ENCODE peak calls at places on chromosomes 13 and 19, in four cellular contexts. One of them, this sample, is unnamed.

GRCh38 chr13:43908156-43909126 is 28.7 kb downstream of the LACC1 start:
- DNase-seq in heart left ventricle: no peak
- DNase-seq in mucosa of descending colon: no peak
- DNase-seq in heart right ventricle: no peak
- DNase-seq in this sample: no peak

GRCh38 chr19:54173951-54174817 is 1.2 kb upstream of the TMC4 start:
- DNase-seq in heart left ventricle: no peak
- DNase-seq in mucosa of descending colon: peak
- DNase-seq in heart right ventricle: no peak
- DNase-seq in this sample: no peak

GRCh38 chr13:21573920-21574712 is 29.9 kb downstream of the MICU2 start:
- DNase-seq in heart left ventricle: no peak
- DNase-seq in heart right ventricle: no peak
- DNase-seq in mucosa of descending colon: no peak
- DNase-seq in this sample: no peak

GRCh38 chr19:15519433-15519976 is 11.2 kb downstream of the CYP4F22 start:
- DNase-seq in mucosa of descending colon: no peak
- DNase-seq in heart left ventricle: no peak
- DNase-seq in heart right ventricle: no peak
- DNase-seq in this sample: no peak

GRCh38 chr13:97352815-97353214 is 81.2 kb upstream of the RAP2A start:
- DNase-seq in heart left ventricle: no peak
- DNase-seq in heart right ventricle: no peak
- DNase-seq in mucosa of descending colon: no peak
- DNase-seq in this sample: no peak

GRCh38 chr19:6092329-6093286 is 17.7 kb downstream of the RFX2 start:
- DNase-seq in heart right ventricle: peak
- DNase-seq in heart left ventricle: peak
- DNase-seq in mucosa of descending colon: peak
- DNase-seq in this sample: peak

GRCh38 chr19:46716672-46717033 is 261 bp downstream of the PRKD2 start:
- DNase-seq in heart left ventricle: peak
- DNase-seq in heart right ventricle: no peak
- DNase-seq in mucosa of descending colon: no peak
- DNase-seq in this sample: no peak

GRCh38 chr13:23069571-23069970 is 111.2 kb upstream of the SGCG start:
- DNase-seq in heart left ventricle: no peak
- DNase-seq in heart right ventricle: no peak
- DNase-seq in mucosa of descending colon: no peak
- DNase-seq in this sample: no peak

GRCh38 chr13:43304945-43305344 is 281.6 kb downstream of the DNAJC15 start:
- DNase-seq in heart right ventricle: no peak
- DNase-seq in heart left ventricle: no peak
- DNase-seq in mucosa of descending colon: no peak
- DNase-seq in this sample: no peak

GRCh38 chr13:102839462-102839861 is 6.4 kb upstream of the ERCC5 start:
- DNase-seq in mucosa of descending colon: no peak
- DNase-seq in heart right ventricle: no peak
- DNase-seq in heart left ventricle: no peak
- DNase-seq in this sample: no peak

GRCh38 chr13:98937911-98938381 is 39.9 kb downstream of the DOCK9 start:
- DNase-seq in mucosa of descending colon: no peak
- DNase-seq in heart left ventricle: no peak
- DNase-seq in heart right ventricle: no peak
- DNase-seq in this sample: no peak

GRCh38 chr19:19259741-19260140 is 13.4 kb downstream of the TM6SF2 start:
- DNase-seq in heart right ventricle: no peak
- DNase-seq in heart left ventricle: no peak
- DNase-seq in mucosa of descending colon: no peak
- DNase-seq in this sample: no peak

GRCh38 chr13:34849406-34849805 is 92.7 kb upstream of the NBEA start:
- DNase-seq in heart right ventricle: no peak
- DNase-seq in mucosa of descending colon: no peak
- DNase-seq in heart left ventricle: no peak
- DNase-seq in this sample: no peak

GRCh38 chr13:96003304-96003703 is 49.9 kb downstream of the UGGT2 start:
- DNase-seq in mucosa of descending colon: no peak
- DNase-seq in heart right ventricle: no peak
- DNase-seq in heart left ventricle: no peak
- DNase-seq in this sample: no peak

GRCh38 chr19:41981724-41982123 is 12.3 kb downstream of the ATP1A3 start:
- DNase-seq in heart right ventricle: no peak
- DNase-seq in heart left ventricle: no peak
- DNase-seq in mucosa of descending colon: no peak
- DNase-seq in this sample: no peak

GRCh38 chr19:35569281-35569781 is 5.9 kb upstream of the ATP4A start:
- DNase-seq in mucosa of descending colon: no peak
- DNase-seq in heart right ventricle: no peak
- DNase-seq in heart left ventricle: no peak
- DNase-seq in this sample: peak

GRCh38 chr19:12938536-12939291 is at the start of gene CALR:
- DNase-seq in mucosa of descending colon: no peak
- DNase-seq in heart left ventricle: no peak
- DNase-seq in heart right ventricle: no peak
- DNase-seq in this sample: no peak

GRCh38 chr19:39197808-39198207 is 1.0 kb downstream of the NCCRP1 start:
- DNase-seq in heart right ventricle: no peak
- DNase-seq in heart left ventricle: no peak
- DNase-seq in mucosa of descending colon: no peak
- DNase-seq in this sample: peak

GRCh38 chr13:26323127-26323526 is 69.2 kb downstream of the CDK8 start:
- DNase-seq in mucosa of descending colon: no peak
- DNase-seq in heart right ventricle: no peak
- DNase-seq in heart left ventricle: no peak
- DNase-seq in this sample: no peak

GRCh38 chr13:102580552-102581169 is 16.1 kb upstream of the TPP2 start:
- DNase-seq in mucosa of descending colon: no peak
- DNase-seq in heart right ventricle: peak
- DNase-seq in heart left ventricle: no peak
- DNase-seq in this sample: no peak

GRCh38 chr19:45981350-45981749 is 7.7 kb upstream of the NOVA2 start:
- DNase-seq in mucosa of descending colon: no peak
- DNase-seq in heart left ventricle: no peak
- DNase-seq in heart right ventricle: no peak
- DNase-seq in this sample: no peak

GRCh38 chr13:102654786-102655185 is 40.1 kb downstream of the METTL21C start:
- DNase-seq in heart left ventricle: no peak
- DNase-seq in mucosa of descending colon: no peak
- DNase-seq in heart right ventricle: no peak
- DNase-seq in this sample: no peak

GRCh38 chr19:18833141-18833476 is 1.4 kb downstream of the UPF1 start:
- DNase-seq in mucosa of descending colon: no peak
- DNase-seq in heart left ventricle: no peak
- DNase-seq in heart right ventricle: no peak
- DNase-seq in this sample: no peak

GRCh38 chr13:64054306-64054705 is 2638.7 kb upstream of the PCDH20 start:
- DNase-seq in heart left ventricle: no peak
- DNase-seq in mucosa of descending colon: no peak
- DNase-seq in heart right ventricle: no peak
- DNase-seq in this sample: no peak

GRCh38 chr19:53868091-53868891 is 608 bp downstream of the MYADM start:
- DNase-seq in mucosa of descending colon: peak
- DNase-seq in heart left ventricle: peak
- DNase-seq in heart right ventricle: peak
- DNase-seq in this sample: peak

GRCh38 chr13:112175162-112176075 is 108.5 kb downstream of the SOX1 start:
- DNase-seq in heart left ventricle: no peak
- DNase-seq in heart right ventricle: no peak
- DNase-seq in mucosa of descending colon: no peak
- DNase-seq in this sample: no peak

GRCh38 chr13:98507060-98507797 is 69.7 kb downstream of the STK24 start:
- DNase-seq in mucosa of descending colon: peak
- DNase-seq in heart left ventricle: peak
- DNase-seq in heart right ventricle: peak
- DNase-seq in this sample: peak

DNA sequence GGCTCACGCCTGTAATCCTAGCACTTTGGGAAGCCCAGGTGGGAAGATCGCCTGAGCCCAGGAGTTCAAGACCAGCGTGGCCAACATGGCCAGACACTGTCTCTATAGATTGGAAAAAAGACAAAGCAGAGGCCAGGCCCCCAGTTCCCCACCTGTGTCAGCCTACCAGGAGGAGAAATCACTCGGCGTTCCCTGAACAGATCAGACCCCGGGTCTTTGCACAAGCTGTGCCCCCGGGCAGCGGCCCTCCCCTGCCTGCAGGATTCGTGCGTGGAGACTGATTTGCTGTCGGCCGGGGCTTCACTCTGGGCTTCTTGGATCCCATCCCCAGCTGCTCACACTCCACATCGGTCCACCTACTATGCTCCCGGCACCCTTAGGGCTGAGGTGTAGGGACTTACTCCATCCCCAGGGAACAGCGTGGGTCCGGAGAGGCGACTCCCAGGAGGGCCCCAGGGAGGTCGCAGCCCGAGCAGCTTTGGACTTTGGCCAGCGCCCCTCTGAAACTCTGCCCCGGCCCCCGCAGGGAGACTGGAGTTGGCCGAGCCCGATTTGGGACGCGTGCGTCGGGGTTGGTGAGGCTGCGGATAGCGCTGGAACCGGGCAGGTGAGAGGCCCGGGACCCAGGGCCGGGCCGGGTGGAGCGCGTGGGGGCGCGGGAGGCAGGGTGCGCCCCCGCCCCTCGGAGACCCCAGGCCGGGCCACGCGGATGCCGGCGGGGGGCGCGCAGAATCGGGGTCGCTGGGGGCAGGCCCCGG is 515 bp upstream of the EFNA2 start:
- DNase-seq in heart left ventricle: no peak
- DNase-seq in heart right ventricle: no peak
- DNase-seq in mucosa of descending colon: peak
- DNase-seq in this sample: no peak
- TF ChIP-seq CTCF in heart left ventricle: no peak
- TF ChIP-seq CTCF in heart right ventricle: no peak
- TF ChIP-seq CTCF in mucosa of descending colon: no peak
- TF ChIP-seq CTCF in this sample: no peak

GRCh38 chr19:28331596-28331995 is 881.4 kb downstream of the UQCRFS1 start:
- DNase-seq in mucosa of descending colon: no peak
- DNase-seq in heart right ventricle: no peak
- DNase-seq in heart left ventricle: no peak
- DNase-seq in this sample: no peak
- TF ChIP-seq CTCF in mucosa of descending colon: no peak
- TF ChIP-seq CTCF in heart right ventricle: no peak
- TF ChIP-seq CTCF in heart left ventricle: no peak
- TF ChIP-seq CTCF in this sample: no peak

DNA sequence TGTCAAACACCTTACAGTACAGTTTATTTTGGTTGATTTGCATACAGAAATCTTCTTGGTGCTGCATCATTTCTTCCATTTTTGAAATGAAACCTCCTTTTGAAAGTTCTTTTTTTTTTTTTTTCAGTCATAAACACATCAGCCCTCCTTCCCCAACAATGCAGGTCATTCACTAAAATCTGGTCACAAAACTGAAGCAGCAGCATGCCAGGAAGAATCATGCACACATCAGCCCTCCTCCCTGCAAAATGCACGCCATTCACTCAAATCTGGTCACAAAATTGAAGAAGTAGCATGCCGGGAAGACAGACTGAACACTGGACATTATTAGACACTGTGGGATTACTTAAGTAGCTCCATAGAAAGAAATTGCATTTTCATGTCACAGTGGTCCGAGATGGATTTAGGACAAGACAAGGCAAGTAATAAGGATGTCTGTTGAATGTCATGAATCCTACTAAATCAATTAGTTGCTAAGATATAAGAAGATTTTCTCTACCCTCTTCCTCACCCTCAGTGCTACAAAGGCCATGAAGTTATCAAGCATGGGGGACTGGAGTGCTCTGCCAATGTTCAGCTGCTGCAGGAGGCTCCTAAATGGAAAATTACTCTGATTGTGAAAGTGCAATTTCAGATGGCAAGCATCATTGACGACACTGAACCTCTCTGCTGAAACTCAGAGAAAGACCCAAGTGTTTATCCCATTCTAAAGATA is 913.3 kb downstream of the DIAPH3 start:
- DNase-seq in heart right ventricle: no peak
- DNase-seq in heart left ventricle: no peak
- DNase-seq in mucosa of descending colon: no peak
- DNase-seq in this sample: no peak
- TF ChIP-seq CTCF in heart right ventricle: no peak
- TF ChIP-seq CTCF in heart left ventricle: no peak
- TF ChIP-seq CTCF in mucosa of descending colon: no peak
- TF ChIP-seq CTCF in this sample: no peak

GRCh38 chr19:7247160-7247559 is 47.1 kb downstream of the INSR start:
- DNase-seq in mucosa of descending colon: no peak
- DNase-seq in heart left ventricle: no peak
- DNase-seq in heart right ventricle: no peak
- DNase-seq in this sample: no peak

GRCh38 chr19:7246601-7247000 is 47.6 kb downstream of the INSR start:
- DNase-seq in mucosa of descending colon: no peak
- DNase-seq in heart left ventricle: no peak
- DNase-seq in heart right ventricle: no peak
- DNase-seq in this sample: no peak

GRCh38 chr19:7238091-7238490 is 56.1 kb downstream of the INSR start:
- DNase-seq in heart right ventricle: no peak
- DNase-seq in heart left ventricle: no peak
- DNase-seq in mucosa of descending colon: no peak
- DNase-seq in this sample: no peak

DNA sequence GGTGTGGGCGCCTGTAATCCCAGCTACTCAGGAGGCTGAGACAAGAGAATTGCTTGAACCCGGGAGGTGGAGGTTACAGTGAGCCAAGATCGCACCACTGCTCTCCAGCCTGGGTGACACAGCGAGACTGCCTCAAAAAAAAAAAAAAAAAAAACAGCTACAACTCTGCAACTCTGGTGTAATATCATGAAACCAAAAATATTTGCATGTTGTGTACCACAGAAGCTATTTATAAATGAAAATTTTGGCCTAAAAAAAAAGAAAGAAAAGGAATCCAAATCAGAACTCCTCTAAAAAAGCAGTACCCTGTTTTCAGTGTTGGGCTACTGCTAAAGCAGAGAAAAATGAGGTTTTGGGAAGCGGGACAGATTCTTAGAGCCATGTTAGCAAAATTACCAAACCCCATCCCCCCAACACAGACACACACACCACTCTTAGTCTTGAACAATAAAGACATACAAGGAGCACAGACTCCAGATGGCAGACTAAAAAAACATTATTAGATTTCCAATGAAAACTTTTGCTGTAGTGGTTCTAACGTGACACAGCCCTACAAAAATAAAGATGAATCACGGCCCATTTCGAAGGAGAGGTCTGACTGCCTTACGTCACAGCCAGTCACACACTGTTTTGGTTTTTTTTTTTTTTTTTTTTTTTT is 51.5 kb downstream of the INSR start:
- DNase-seq in heart right ventricle: peak
- DNase-seq in mucosa of descending colon: no peak
- DNase-seq in heart left ventricle: no peak
- DNase-seq in this sample: no peak
- TF ChIP-seq CTCF in heart right ventricle: no peak
- TF ChIP-seq CTCF in mucosa of descending colon: no peak
- TF ChIP-seq CTCF in heart left ventricle: no peak
- TF ChIP-seq CTCF in this sample: no peak

This sample was measured in pancreas.